ENCODE peak calls at places on chromosomes 13 and 19, in six cellular contexts. C is WERI-Rb-1, F is choroid plexus epithelial cell, X is heart right ventricle, U is HFF-Myc, O is NCI-H1436. Q is an unnamed sample.

GRCh38 chr19:2345076-2345475 is 15.0 kb upstream of the TMPRSS9 start:
- DNase-seq in C (no peak), F (no peak), X (no peak), U (no peak), O (no peak), Q (no peak)

GRCh38 chr19:6802336-6803035 is 30.0 kb downstream of the VAV1 start:
- DNase-seq in C (no peak), F (no peak), X (peak), U (no peak), O (no peak), Q (peak)

GRCh38 chr13:40660692-40661091 is 5.7 kb downstream of the FOXO1 start:
- DNase-seq in C (no peak), F (no peak), X (no peak), U (no peak), O (no peak), Q (no peak)

GRCh38 chr19:35756373-35757230 is at the start of gene HSPB6:
- DNase-seq in C (no peak), F (peak), X (peak), U (no peak), O (no peak), Q (peak)

GRCh38 chr19:13964776-13965175 is 12.5 kb downstream of the DCAF15 start:
- DNase-seq in C (no peak), F (peak), X (no peak), U (no peak), O (no peak), Q (no peak)

GRCh38 chr19:4213116-4213515 is 16.2 kb upstream of the EBI3 start:
- DNase-seq in C (no peak), F (no peak), X (no peak), U (no peak), O (no peak), Q (no peak)

GRCh38 chr13:25292301-25292700 is 5.0 kb upstream of the MTMR6 start:
- DNase-seq in C (peak), F (peak), X (no peak), U (no peak), O (peak), Q (no peak)

GRCh38 chr19:21322528-21322927 is 6.7 kb downstream of the ZNF708 start:
- DNase-seq in C (no peak), F (no peak), X (peak), U (no peak), O (no peak), Q (peak)

GRCh38 chr19:44757735-44758505 is 9.4 kb downstream of the BCL3 start:
- DNase-seq in C (no peak), F (peak), X (peak), U (no peak), O (no peak), Q (peak)